ENCODE peak calls at places on chromosome 12, in four cellular contexts. X, O, B and Z are unnamed samples.

GRCh38 chr12:13376627-13377373 is 180.3 kb downstream of the EMP1 start:
- DNase-seq in X (no peak), O (no peak), B (no peak), Z (no peak)

GRCh38 chr12:78928200-78929074 is 63.9 kb downstream of the SYT1 start:
- DNase-seq in X (no peak), O (no peak), B (no peak), Z (no peak)

GRCh38 chr12:84502907-84503787 is 409.5 kb downstream of the SLC6A15 start:
- DNase-seq in X (peak; percentile 77), O (peak; percentile 9), B (peak; percentile 27), Z (no peak)

GRCh38 chr12:89846473-89846872 is 137.8 kb upstream of the ATP2B1 start:
- DNase-seq in X (no peak), O (no peak), B (no peak), Z (no peak)

GRCh38 chr12:130960787-130961186 is 7.1 kb downstream of the ADGRD1 start:
- DNase-seq in X (no peak), O (no peak), B (no peak), Z (no peak)

GRCh38 chr12:104686196-104686595 is 229.4 kb downstream of the CHST11 start:
- DNase-seq in X (no peak), O (no peak), B (no peak), Z (no peak)

GRCh38 chr12:92505373-92506340 is 197.1 kb upstream of the PLEKHG7 start:
- DNase-seq in X (peak; percentile 62), O (no peak), B (peak; percentile 67), Z (peak; percentile 62)

GRCh38 chr12:13745100-13745678 is 236.2 kb downstream of the GRIN2B start:
- DNase-seq in X (no peak), O (no peak), B (peak; percentile 36), Z (no peak)

GRCh38 chr12:96501139-96501741 is 11.9 kb downstream of the CFAP54 start:
- DNase-seq in X (peak; percentile 31), O (no peak), B (peak; percentile 22), Z (no peak)

GRCh38 chr12:64670856-64671639 is 60.8 kb downstream of the RASSF3 start:
- DNase-seq in X (peak; percentile 57), O (no peak), B (no peak), Z (no peak)

GRCh38 chr12:9334026-9334692 is 126.0 kb upstream of the PZP start:
- DNase-seq in X (no peak), O (no peak), B (no peak), Z (no peak)

GRCh38 chr12:102631274-102631673 is 150.9 kb upstream of the IGF1 start:
- DNase-seq in X (no peak), O (no peak), B (no peak), Z (no peak)

GRCh38 chr12:69042970-69043369 is 110.0 kb upstream of the CPM start:
- DNase-seq in X (peak; percentile 4), O (no peak), B (no peak), Z (no peak)

GRCh38 chr12:6278439-6279255 is 31.8 kb upstream of the PLEKHG6 start:
- DNase-seq in X (peak; percentile 87), O (peak; percentile 65), B (peak; percentile 91), Z (peak; percentile 36)

GRCh38 chr12:102427542-102427923 is 52.8 kb downstream of the IGF1 start:
- DNase-seq in X (no peak), O (no peak), B (no peak), Z (no peak)